ENCODE peak calls at places on chromosomes 5 and 9, in five cellular contexts. One of them, this sample, is unnamed.

GRCh38 chr9:84975926-84976325 is 306.4 kb downstream of the NTRK2 start:
- DNase-seq in HCT116: no peak
- DNase-seq in bronchial epithelial cell: no peak
- DNase-seq in sigmoid colon: no peak
- DNase-seq in A549: no peak
- DNase-seq in this sample: no peak

GRCh38 chr5:45335346-45335745 is 360.8 kb downstream of the HCN1 start:
- DNase-seq in HCT116: no peak
- DNase-seq in bronchial epithelial cell: no peak
- DNase-seq in sigmoid colon: no peak
- DNase-seq in A549: no peak
- DNase-seq in this sample: no peak

GRCh38 chr5:118597448-118597847 is 390.9 kb downstream of the DTWD2 start:
- DNase-seq in HCT116: no peak
- DNase-seq in bronchial epithelial cell: no peak
- DNase-seq in sigmoid colon: no peak
- DNase-seq in A549: no peak
- DNase-seq in this sample: no peak

GRCh38 chr5:135565256-135565655 is 13.5 kb downstream of the CXCL14 start:
- DNase-seq in HCT116: no peak
- DNase-seq in bronchial epithelial cell: no peak
- DNase-seq in sigmoid colon: no peak
- DNase-seq in A549: no peak
- DNase-seq in this sample: no peak

GRCh38 chr9:15328946-15329345 is 21.9 kb upstream of the TTC39B start:
- DNase-seq in HCT116: no peak
- DNase-seq in bronchial epithelial cell: no peak
- DNase-seq in sigmoid colon: no peak
- DNase-seq in A549: no peak
- DNase-seq in this sample: no peak

GRCh38 chr9:116087751-116088194 is 65.8 kb upstream of the PAPPA start:
- DNase-seq in HCT116: no peak
- DNase-seq in bronchial epithelial cell: peak; percentile 84
- DNase-seq in sigmoid colon: no peak
- DNase-seq in A549: peak; percentile 87
- DNase-seq in this sample: no peak

GRCh38 chr5:125219710-125220109 is 473.3 kb upstream of the ZNF608 start:
- DNase-seq in HCT116: no peak
- DNase-seq in bronchial epithelial cell: no peak
- DNase-seq in sigmoid colon: no peak
- DNase-seq in A549: no peak
- DNase-seq in this sample: no peak

GRCh38 chr9:117696141-117696540 is 8.1 kb upstream of the TLR4 start:
- DNase-seq in HCT116: no peak
- DNase-seq in bronchial epithelial cell: peak; percentile 82
- DNase-seq in sigmoid colon: no peak
- DNase-seq in A549: no peak
- DNase-seq in this sample: no peak

GRCh38 chr5:10578292-10578663 is 14.4 kb downstream of the ANKRD33B start:
- DNase-seq in HCT116: no peak
- DNase-seq in bronchial epithelial cell: no peak
- DNase-seq in sigmoid colon: no peak
- DNase-seq in A549: no peak
- DNase-seq in this sample: no peak

GRCh38 chr5:85049020-85049419 is 664.3 kb upstream of the EDIL3 start:
- DNase-seq in HCT116: peak; percentile 8
- DNase-seq in bronchial epithelial cell: peak; percentile 38
- DNase-seq in sigmoid colon: no peak
- DNase-seq in A549: peak; percentile 12
- DNase-seq in this sample: no peak
- TF ChIP-seq CTCF in HCT116: peak; percentile 37
- TF ChIP-seq CTCF in bronchial epithelial cell: peak; percentile 23
- TF ChIP-seq CTCF in sigmoid colon: no peak
- TF ChIP-seq CTCF in A549: no peak
- TF ChIP-seq CTCF in this sample: peak; percentile 67

GRCh38 chr9:16824545-16825041 is 45.9 kb downstream of the BNC2 start:
- DNase-seq in HCT116: no peak
- DNase-seq in bronchial epithelial cell: peak; percentile 88
- DNase-seq in sigmoid colon: no peak
- DNase-seq in A549: peak; percentile 51
- DNase-seq in this sample: no peak
- TF ChIP-seq CTCF in HCT116: no peak
- TF ChIP-seq CTCF in bronchial epithelial cell: no peak
- TF ChIP-seq CTCF in sigmoid colon: no peak
- TF ChIP-seq CTCF in A549: peak; percentile 23
- TF ChIP-seq CTCF in this sample: peak; percentile 37

GRCh38 chr5:165502893-165503696 is 1997.7 kb downstream of the MAT2B start:
- DNase-seq in HCT116: no peak
- DNase-seq in bronchial epithelial cell: no peak
- DNase-seq in sigmoid colon: no peak
- DNase-seq in A549: no peak
- DNase-seq in this sample: no peak

GRCh38 chr5:165495829-165496380 is 1990.5 kb downstream of the MAT2B start:
- DNase-seq in HCT116: no peak
- DNase-seq in bronchial epithelial cell: no peak
- DNase-seq in sigmoid colon: no peak
- DNase-seq in A549: no peak
- DNase-seq in this sample: no peak

GRCh38 chr5:165497707-165498106 is 1992.3 kb downstream of the MAT2B start:
- DNase-seq in HCT116: no peak
- DNase-seq in bronchial epithelial cell: no peak
- DNase-seq in sigmoid colon: no peak
- DNase-seq in A549: peak; percentile 64
- DNase-seq in this sample: no peak
- TF ChIP-seq CTCF in HCT116: peak; percentile 5
- TF ChIP-seq CTCF in bronchial epithelial cell: no peak
- TF ChIP-seq CTCF in sigmoid colon: no peak
- TF ChIP-seq CTCF in A549: peak; percentile 27
- TF ChIP-seq CTCF in this sample: no peak

DNA sequence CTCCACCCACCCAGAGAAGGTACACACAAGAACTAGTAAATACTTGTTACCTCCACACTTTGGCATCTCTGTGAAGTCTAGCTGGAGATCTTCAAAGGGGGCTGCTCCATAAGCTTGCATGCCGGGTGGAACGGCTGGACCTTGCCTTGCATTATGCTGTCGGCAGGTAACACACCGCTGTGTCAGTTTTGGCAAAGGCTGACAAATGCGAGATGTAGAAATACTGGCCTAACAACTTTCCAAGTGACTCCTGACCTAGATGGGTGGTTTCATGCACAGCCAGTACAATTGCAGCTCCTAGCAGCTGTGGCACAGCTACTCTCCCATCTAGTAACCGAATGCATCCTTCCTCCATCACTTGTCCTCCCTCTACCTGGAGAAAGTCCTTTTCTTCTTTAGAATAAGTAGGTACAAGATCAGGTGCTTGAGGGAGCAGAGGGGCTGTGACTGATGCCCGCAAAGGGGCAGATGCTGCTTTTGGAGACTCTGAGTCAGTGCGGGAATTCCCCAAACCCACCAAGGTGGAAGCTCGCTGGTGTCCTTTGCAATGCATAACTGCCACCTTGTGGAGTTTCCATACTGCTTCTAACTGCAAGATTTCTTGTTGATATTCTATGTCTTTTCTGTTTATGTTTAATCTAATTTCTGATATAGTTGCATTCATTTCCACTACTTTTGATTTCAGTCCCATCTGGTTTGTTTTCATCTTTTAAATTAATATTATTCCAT is 78.4 kb downstream of the TMEM161B start:
- DNase-seq in HCT116: no peak
- DNase-seq in bronchial epithelial cell: no peak
- DNase-seq in sigmoid colon: no peak
- DNase-seq in A549: peak; percentile 2
- DNase-seq in this sample: no peak
- TF ChIP-seq CTCF in HCT116: no peak
- TF ChIP-seq CTCF in bronchial epithelial cell: no peak
- TF ChIP-seq CTCF in sigmoid colon: no peak
- TF ChIP-seq CTCF in A549: no peak
- TF ChIP-seq CTCF in this sample: no peak

This sample was measured in osteocyte.